ENCODE peak calls at places on chromosomes 2 and 18, in six cellular contexts. S is GM12891, U is NB4, K is IMR-90, X is body of pancreas, M is heart left ventricle. I is an unnamed sample.
A peak's percentile ranks its signal among the peaks of the same experiment; 100 is the strongest.

GRCh38 chr2:104546537-104546936 is 307.4 kb upstream of the POU3F3 start:
- DNase-seq in S (no peak), U (no peak), K (no peak), X (no peak), M (no peak), I (no peak)

GRCh38 chr18:25239636-25240468 is 112.1 kb downstream of the ZNF521 start:
- DNase-seq in S (no peak), U (no peak), K (peak; percentile 35), X (no peak), M (no peak), I (no peak)

GRCh38 chr2:17805717-17806354 is 10.4 kb upstream of the MSGN1 start:
- DNase-seq in S (no peak), U (no peak), K (no peak), X (no peak), M (no peak), I (no peak)

GRCh38 chr18:30583768-30584167 is 458.8 kb downstream of the DSC3 start:
- DNase-seq in S (no peak), U (no peak), K (no peak), X (no peak), M (no peak), I (no peak)

GRCh38 chr2:146821836-146822316 is 1023.0 kb upstream of the ACVR2A start:
- DNase-seq in S (no peak), U (no peak), K (peak; percentile 32), X (no peak), M (no peak), I (no peak)

GRCh38 chr2:6880200-6880733 is 2.7 kb downstream of the RSAD2 start:
- DNase-seq in S (no peak), U (peak; percentile 71), K (no peak), X (no peak), M (no peak), I (no peak)

GRCh38 chr2:185335879-185336278 is 402.7 kb upstream of the FSIP2 start:
- DNase-seq in S (no peak), U (no peak), K (no peak), X (no peak), M (no peak), I (no peak)

GRCh38 chr2:88022522-88022921 is 6.2 kb upstream of the RNU2-63P start:
- DNase-seq in S (no peak), U (no peak), K (no peak), X (peak; percentile 40), M (no peak), I (peak; percentile 48)

GRCh38 chr2:27085670-27086089 is 892 bp upstream of the KHK start:
- DNase-seq in S (no peak), U (peak; percentile 76), K (peak; percentile 45), X (peak; percentile 80), M (peak; percentile 86), I (peak; percentile 91)

GRCh38 chr2:213159768-213160167 is 8.4 kb upstream of the IKZF2 start:
- DNase-seq in S (no peak), U (no peak), K (no peak), X (no peak), M (no peak), I (no peak)

GRCh38 chr2:45833968-45834344 is 182.5 kb downstream of the PRKCE start:
- DNase-seq in S (peak; percentile 41), U (peak; percentile 90), K (no peak), X (no peak), M (no peak), I (no peak)

GRCh38 chr2:217742837-217743236 is 260.0 kb downstream of the TNS1 start:
- DNase-seq in S (no peak), U (peak; percentile 36), K (no peak), X (no peak), M (no peak), I (no peak)

GRCh38 chr18:46343940-46344372 is 239.8 kb downstream of the HAUS1 start:
- DNase-seq in S (peak; percentile 43), U (peak; percentile 29), K (no peak), X (peak; percentile 21), M (peak; percentile 48), I (peak; percentile 59)

GRCh38 chr2:227861011-227861410 is 10.4 kb upstream of the DAW1 start:
- DNase-seq in S (no peak), U (no peak), K (no peak), X (no peak), M (no peak), I (no peak)

GRCh38 chr2:132909427-132909826 is 239.4 kb upstream of the LYPD1 start:
- DNase-seq in S (no peak), U (no peak), K (peak; percentile 68), X (no peak), M (no peak), I (no peak)

GRCh38 chr2:172496096-172496709 is 59.7 kb upstream of the PDK1 start:
- DNase-seq in S (no peak), U (peak; percentile 33), K (no peak), X (no peak), M (no peak), I (no peak)

GRCh38 chr2:199128476-199129214 is 329.1 kb downstream of the SATB2 start:
- DNase-seq in S (no peak), U (no peak), K (no peak), X (no peak), M (no peak), I (no peak)

GRCh38 chr2:159399716-159400525 is 113.4 kb upstream of the WDSUB1 start:
- DNase-seq in S (no peak), U (no peak), K (peak; percentile 49), X (no peak), M (no peak), I (no peak)

GRCh38 chr2:207532676-207533075 is 2.9 kb downstream of the CREB1 start:
- DNase-seq in S (no peak), U (no peak), K (no peak), X (no peak), M (no peak), I (no peak)

GRCh38 chr2:40244251-40245010 is 207.5 kb downstream of the SLC8A1 start:
- DNase-seq in S (peak; percentile 11), U (peak; percentile 56), K (peak; percentile 75), X (peak; percentile 51), M (peak; percentile 61), I (peak; percentile 49)

GRCh38 chr2:154696771-154697170 is 1.7 kb upstream of the KCNJ3 start:
- DNase-seq in S (no peak), U (no peak), K (no peak), X (no peak), M (no peak), I (no peak)

GRCh38 chr18:55301836-55302235 is 286.2 kb downstream of the TCF4 start:
- DNase-seq in S (no peak), U (no peak), K (no peak), X (no peak), M (no peak), I (no peak)

GRCh38 chr18:44826418-44827259 is 146.0 kb downstream of the SETBP1 start:
- DNase-seq in S (no peak), U (no peak), K (peak; percentile 83), X (peak; percentile 88), M (peak; percentile 79), I (no peak)

GRCh38 chr18:26546170-26546874 is 2.0 kb downstream of the KCTD1 start:
- DNase-seq in S (no peak), U (no peak), K (no peak), X (no peak), M (no peak), I (no peak)

GRCh38 chr2:160920791-160921303 is 239.4 kb upstream of the TANK start:
- DNase-seq in S (no peak), U (no peak), K (peak; percentile 95), X (no peak), M (peak; percentile 45), I (no peak)

GRCh38 chr2:43220229-43220981 is 6.0 kb downstream of the ZFP36L2 start:
- DNase-seq in S (no peak), U (no peak), K (peak; percentile 42), X (no peak), M (no peak), I (no peak)
- TF ChIP-seq POLR2A in S (no peak), U (no peak), K (no peak), X (peak; percentile 10), M (no peak), I (no peak)

DNA sequence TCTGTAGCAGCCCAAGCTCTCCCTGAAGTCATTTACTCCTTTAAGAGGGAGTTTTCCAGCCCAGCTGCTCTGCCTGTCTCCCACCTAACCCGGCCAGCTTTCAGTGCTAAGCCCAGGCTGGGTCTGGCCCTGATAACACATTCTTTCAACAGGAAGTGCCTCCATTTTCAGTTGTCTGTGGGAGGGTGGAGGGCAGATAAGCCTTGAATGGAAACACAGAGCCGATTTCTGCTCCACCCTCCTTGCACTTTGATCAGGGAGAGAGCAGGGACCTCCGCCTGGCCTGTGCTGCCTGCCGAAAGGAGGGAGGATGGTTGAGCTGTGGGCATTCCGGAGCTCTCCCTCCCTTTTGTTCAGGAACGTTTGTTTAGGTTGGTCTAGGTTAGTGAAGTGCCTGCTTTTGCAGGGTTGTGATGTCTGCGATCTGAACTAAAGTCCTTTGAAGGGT is 24.8 kb downstream of the GATA6 start:
- DNase-seq in S (no peak), U (no peak), K (no peak), X (peak; percentile 47), M (peak; percentile 55), I (no peak)
- TF ChIP-seq POLR2A in S (no peak), U (no peak), K (no peak), X (no peak), M (no peak), I (no peak)

DNA sequence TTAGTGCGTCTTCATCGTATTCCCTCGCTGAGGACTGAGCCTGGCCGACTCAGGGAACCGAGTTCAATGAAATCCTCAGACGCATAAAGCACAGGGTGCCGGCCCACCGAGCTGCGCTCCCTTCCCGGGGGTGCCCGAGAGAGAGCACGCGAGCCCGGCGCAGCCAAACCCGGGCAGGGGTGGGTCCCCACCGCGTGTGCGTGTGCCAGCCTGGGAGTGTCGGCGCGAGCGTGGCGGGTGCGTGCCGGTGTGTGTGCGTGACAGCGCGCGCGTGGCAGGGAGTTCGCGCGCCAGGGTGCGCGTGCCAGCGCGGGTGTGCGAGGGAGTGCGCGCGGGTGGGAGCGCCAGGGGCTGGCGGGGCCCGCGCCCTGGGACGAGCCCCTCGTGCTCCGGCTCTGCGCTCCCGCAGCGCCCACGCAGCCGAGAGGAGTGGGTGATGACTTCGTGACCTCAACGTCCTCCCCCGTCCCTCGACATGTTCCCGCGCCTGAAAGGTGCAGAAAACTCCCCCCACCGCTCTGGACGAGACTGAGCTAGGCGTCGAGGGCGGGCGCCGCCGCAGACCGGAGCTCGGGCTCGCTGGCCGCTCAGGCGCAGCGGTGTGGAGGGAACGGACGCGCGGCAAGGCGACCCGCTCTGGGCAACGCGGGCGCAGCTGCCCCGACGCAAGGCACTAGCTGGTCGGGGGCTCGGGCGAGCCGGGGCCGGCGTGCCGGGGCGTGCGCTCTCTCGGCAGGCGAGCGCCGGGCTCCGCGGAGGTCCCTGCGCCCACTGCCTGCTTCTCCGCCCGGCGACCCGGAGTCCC is 583.0 kb downstream of the ZEB2 start:
- DNase-seq in S (peak; percentile 42), U (peak; percentile 71), K (peak; percentile 31), X (peak; percentile 41), M (peak; percentile 31), I (no peak)
- TF ChIP-seq POLR2A in S (no peak), U (no peak), K (no peak), X (peak; percentile 13), M (no peak), I (no peak)

GRCh38 chr2:101006065-101006715 is 4.1 kb downstream of the RPL31 start:
- DNase-seq in S (no peak), U (no peak), K (no peak), X (no peak), M (no peak), I (no peak)

GRCh38 chr2:101003278-101003775 is 1.2 kb downstream of the RPL31 start:
- DNase-seq in S (no peak), U (no peak), K (peak; percentile 9), X (no peak), M (no peak), I (peak; percentile 63)

GRCh38 chr2:101002562-101003277 is 631 bp downstream of the RPL31 start:
- DNase-seq in S (no peak), U (peak; percentile 43), K (no peak), X (no peak), M (no peak), I (no peak)

GRCh38 chr2:101001713-101002561 is at the start of gene RPL31:
- DNase-seq in S (peak; percentile 99), U (peak; percentile 98), K (peak; percentile 97), X (peak; percentile 97), M (peak; percentile 99), I (peak; percentile 97)

GRCh38 chr2:101004671-101005325 is 2.7 kb downstream of the RPL31 start:
- DNase-seq in S (no peak), U (no peak), K (no peak), X (no peak), M (no peak), I (no peak)
- TF ChIP-seq POLR2A in S (no peak), U (no peak), K (no peak), X (no peak), M (no peak), I (no peak)